ENCODE peak calls at places on chromosomes 12 and 14, in six cellular contexts. One of them, this sample, is unnamed.

GRCh38 chr14:94773017-94773681 is 3.2 kb upstream of the GSC start:
- DNase-seq in stimulated activated CD8-positive, alpha-beta memory T cell treated with anti-CD3 and anti-CD28 coated beads, Interleukin-4, amount 100 ng/mL, for 24 hours: no peak
- DNase-seq in activated T-cell treated with anti-CD3 and anti-CD28 coated beads, Interleukin-2, amount 50 U/mL, for 48 hours: no peak
- DNase-seq in Caki2: no peak
- DNase-seq in KBM-7: no peak
- DNase-seq in mammary epithelial cell: no peak
- DNase-seq in this sample: no peak

GRCh38 chr14:65835501-65835900 is 423.0 kb downstream of the FUT8 start:
- DNase-seq in stimulated activated CD8-positive, alpha-beta memory T cell treated with anti-CD3 and anti-CD28 coated beads, Interleukin-4, amount 100 ng/mL, for 24 hours: no peak
- DNase-seq in activated T-cell treated with anti-CD3 and anti-CD28 coated beads, Interleukin-2, amount 50 U/mL, for 48 hours: no peak
- DNase-seq in Caki2: no peak
- DNase-seq in KBM-7: no peak
- DNase-seq in mammary epithelial cell: no peak
- DNase-seq in this sample: no peak

GRCh38 chr12:88977115-88977514 is 375.2 kb downstream of the DUSP6 start:
- DNase-seq in stimulated activated CD8-positive, alpha-beta memory T cell treated with anti-CD3 and anti-CD28 coated beads, Interleukin-4, amount 100 ng/mL, for 24 hours: no peak
- DNase-seq in activated T-cell treated with anti-CD3 and anti-CD28 coated beads, Interleukin-2, amount 50 U/mL, for 48 hours: no peak
- DNase-seq in Caki2: no peak
- DNase-seq in KBM-7: no peak
- DNase-seq in mammary epithelial cell: no peak
- DNase-seq in this sample: no peak

GRCh38 chr12:12449533-12450025 is 92.7 kb downstream of the BORCS5 start:
- DNase-seq in stimulated activated CD8-positive, alpha-beta memory T cell treated with anti-CD3 and anti-CD28 coated beads, Interleukin-4, amount 100 ng/mL, for 24 hours: no peak
- DNase-seq in activated T-cell treated with anti-CD3 and anti-CD28 coated beads, Interleukin-2, amount 50 U/mL, for 48 hours: no peak
- DNase-seq in Caki2: no peak
- DNase-seq in KBM-7: no peak
- DNase-seq in mammary epithelial cell: peak; percentile 95
- DNase-seq in this sample: peak; percentile 98

GRCh38 chr14:74414793-74415437 is 11.1 kb downstream of the SYNDIG1L start:
- DNase-seq in stimulated activated CD8-positive, alpha-beta memory T cell treated with anti-CD3 and anti-CD28 coated beads, Interleukin-4, amount 100 ng/mL, for 24 hours: no peak
- DNase-seq in activated T-cell treated with anti-CD3 and anti-CD28 coated beads, Interleukin-2, amount 50 U/mL, for 48 hours: no peak
- DNase-seq in Caki2: no peak
- DNase-seq in KBM-7: no peak
- DNase-seq in mammary epithelial cell: no peak
- DNase-seq in this sample: no peak

GRCh38 chr12:100901266-100901665 is 106.7 kb downstream of the ANO4 start:
- DNase-seq in stimulated activated CD8-positive, alpha-beta memory T cell treated with anti-CD3 and anti-CD28 coated beads, Interleukin-4, amount 100 ng/mL, for 24 hours: no peak
- DNase-seq in activated T-cell treated with anti-CD3 and anti-CD28 coated beads, Interleukin-2, amount 50 U/mL, for 48 hours: no peak
- DNase-seq in Caki2: no peak
- DNase-seq in KBM-7: no peak
- DNase-seq in mammary epithelial cell: no peak
- DNase-seq in this sample: no peak

GRCh38 chr12:125341422-125341821 is 276.2 kb downstream of the AACS start:
- DNase-seq in stimulated activated CD8-positive, alpha-beta memory T cell treated with anti-CD3 and anti-CD28 coated beads, Interleukin-4, amount 100 ng/mL, for 24 hours: no peak
- DNase-seq in activated T-cell treated with anti-CD3 and anti-CD28 coated beads, Interleukin-2, amount 50 U/mL, for 48 hours: no peak
- DNase-seq in Caki2: no peak
- DNase-seq in KBM-7: no peak
- DNase-seq in mammary epithelial cell: no peak
- DNase-seq in this sample: no peak

GRCh38 chr12:45242180-45242579 is 26.3 kb downstream of the ANO6 start:
- DNase-seq in stimulated activated CD8-positive, alpha-beta memory T cell treated with anti-CD3 and anti-CD28 coated beads, Interleukin-4, amount 100 ng/mL, for 24 hours: no peak
- DNase-seq in activated T-cell treated with anti-CD3 and anti-CD28 coated beads, Interleukin-2, amount 50 U/mL, for 48 hours: no peak
- DNase-seq in Caki2: no peak
- DNase-seq in KBM-7: no peak
- DNase-seq in mammary epithelial cell: no peak
- DNase-seq in this sample: peak; percentile 21